ENCODE peak calls at places on chromosome 22, in six cellular contexts. One of them, this sample, is unnamed.

GRCh38 chr22:43636086-43636485 is 176.0 kb downstream of the EFCAB6 start:
- DNase-seq in GM10248: no peak
- DNase-seq in ascending aorta: no peak
- DNase-seq in stimulated activated CD8-positive, alpha-beta memory T cell treated with anti-CD3 and anti-CD28 coated beads, Interleukin-15, amount 100 ng/mL, for 1 hour: no peak
- DNase-seq in mesendoderm: no peak
- DNase-seq in esophagus muscularis mucosa: peak; percentile 53
- DNase-seq in this sample: no peak

GRCh38 chr22:21712751-21713427 is 22.7 kb downstream of the YPEL1 start:
- DNase-seq in esophagus muscularis mucosa: no peak
- DNase-seq in ascending aorta: no peak
- DNase-seq in stimulated activated CD8-positive, alpha-beta memory T cell treated with anti-CD3 and anti-CD28 coated beads, Interleukin-15, amount 100 ng/mL, for 1 hour: peak; percentile 24
- DNase-seq in mesendoderm: peak; percentile 89
- DNase-seq in GM10248: peak; percentile 80
- DNase-seq in this sample: peak; percentile 47

GRCh38 chr22:40324468-40325305 is 21.6 kb upstream of the ADSL start:
- DNase-seq in GM10248: no peak
- DNase-seq in ascending aorta: no peak
- DNase-seq in mesendoderm: no peak
- DNase-seq in esophagus muscularis mucosa: no peak
- DNase-seq in stimulated activated CD8-positive, alpha-beta memory T cell treated with anti-CD3 and anti-CD28 coated beads, Interleukin-15, amount 100 ng/mL, for 1 hour: no peak
- DNase-seq in this sample: no peak

GRCh38 chr22:30198152-30198845 is 48.3 kb downstream of the LIF start:
- DNase-seq in mesendoderm: no peak
- DNase-seq in ascending aorta: no peak
- DNase-seq in esophagus muscularis mucosa: no peak
- DNase-seq in GM10248: no peak
- DNase-seq in stimulated activated CD8-positive, alpha-beta memory T cell treated with anti-CD3 and anti-CD28 coated beads, Interleukin-15, amount 100 ng/mL, for 1 hour: no peak
- DNase-seq in this sample: no peak

GRCh38 chr22:44887941-44888366 is 121.9 kb downstream of the PHF21B start:
- DNase-seq in stimulated activated CD8-positive, alpha-beta memory T cell treated with anti-CD3 and anti-CD28 coated beads, Interleukin-15, amount 100 ng/mL, for 1 hour: no peak
- DNase-seq in mesendoderm: no peak
- DNase-seq in GM10248: no peak
- DNase-seq in ascending aorta: no peak
- DNase-seq in esophagus muscularis mucosa: no peak
- DNase-seq in this sample: no peak

GRCh38 chr22:46737976-46738641 is at the start of gene CERK:
- DNase-seq in GM10248: peak; percentile 84
- DNase-seq in esophagus muscularis mucosa: peak; percentile 94
- DNase-seq in stimulated activated CD8-positive, alpha-beta memory T cell treated with anti-CD3 and anti-CD28 coated beads, Interleukin-15, amount 100 ng/mL, for 1 hour: no peak
- DNase-seq in ascending aorta: no peak
- DNase-seq in mesendoderm: peak; percentile 69
- DNase-seq in this sample: no peak

GRCh38 chr22:27755521-27756211 is 45.9 kb downstream of the MN1 start:
- DNase-seq in GM10248: no peak
- DNase-seq in mesendoderm: no peak
- DNase-seq in esophagus muscularis mucosa: no peak
- DNase-seq in ascending aorta: no peak
- DNase-seq in stimulated activated CD8-positive, alpha-beta memory T cell treated with anti-CD3 and anti-CD28 coated beads, Interleukin-15, amount 100 ng/mL, for 1 hour: no peak
- DNase-seq in this sample: no peak

GRCh38 chr22:46833228-46833627 is 70.8 kb downstream of the TBC1D22A start:
- DNase-seq in ascending aorta: no peak
- DNase-seq in esophagus muscularis mucosa: no peak
- DNase-seq in mesendoderm: peak; percentile 90
- DNase-seq in GM10248: no peak
- DNase-seq in stimulated activated CD8-positive, alpha-beta memory T cell treated with anti-CD3 and anti-CD28 coated beads, Interleukin-15, amount 100 ng/mL, for 1 hour: no peak
- DNase-seq in this sample: peak; percentile 66

GRCh38 chr22:22940961-22941605 is 53.5 kb downstream of the IGLL5 start:
- DNase-seq in GM10248: no peak
- DNase-seq in mesendoderm: no peak
- DNase-seq in stimulated activated CD8-positive, alpha-beta memory T cell treated with anti-CD3 and anti-CD28 coated beads, Interleukin-15, amount 100 ng/mL, for 1 hour: no peak
- DNase-seq in ascending aorta: peak; percentile 2
- DNase-seq in esophagus muscularis mucosa: no peak
- DNase-seq in this sample: no peak

GRCh38 chr22:46229701-46230100 is 20.4 kb downstream of the CDPF1 start:
- DNase-seq in ascending aorta: no peak
- DNase-seq in mesendoderm: no peak
- DNase-seq in GM10248: no peak
- DNase-seq in stimulated activated CD8-positive, alpha-beta memory T cell treated with anti-CD3 and anti-CD28 coated beads, Interleukin-15, amount 100 ng/mL, for 1 hour: no peak
- DNase-seq in esophagus muscularis mucosa: no peak
- DNase-seq in this sample: peak; percentile 92

GRCh38 chr22:46063861-46064235 is 86.5 kb upstream of the PPARA start:
- DNase-seq in esophagus muscularis mucosa: no peak
- DNase-seq in stimulated activated CD8-positive, alpha-beta memory T cell treated with anti-CD3 and anti-CD28 coated beads, Interleukin-15, amount 100 ng/mL, for 1 hour: no peak
- DNase-seq in GM10248: no peak
- DNase-seq in ascending aorta: peak; percentile 8
- DNase-seq in mesendoderm: no peak
- DNase-seq in this sample: no peak

GRCh38 chr22:46238541-46238940 is 11.6 kb downstream of the CDPF1 start:
- DNase-seq in ascending aorta: no peak
- DNase-seq in stimulated activated CD8-positive, alpha-beta memory T cell treated with anti-CD3 and anti-CD28 coated beads, Interleukin-15, amount 100 ng/mL, for 1 hour: no peak
- DNase-seq in esophagus muscularis mucosa: no peak
- DNase-seq in mesendoderm: no peak
- DNase-seq in GM10248: no peak
- DNase-seq in this sample: no peak

GRCh38 chr22:24822471-24822870 is 16.5 kb downstream of the SGSM1 start:
- DNase-seq in ascending aorta: no peak
- DNase-seq in stimulated activated CD8-positive, alpha-beta memory T cell treated with anti-CD3 and anti-CD28 coated beads, Interleukin-15, amount 100 ng/mL, for 1 hour: no peak
- DNase-seq in mesendoderm: no peak
- DNase-seq in esophagus muscularis mucosa: no peak
- DNase-seq in GM10248: no peak
- DNase-seq in this sample: no peak

GRCh38 chr22:28128827-28129226 is 209.8 kb upstream of the PITPNB start:
- DNase-seq in esophagus muscularis mucosa: no peak
- DNase-seq in ascending aorta: no peak
- DNase-seq in GM10248: no peak
- DNase-seq in mesendoderm: no peak
- DNase-seq in stimulated activated CD8-positive, alpha-beta memory T cell treated with anti-CD3 and anti-CD28 coated beads, Interleukin-15, amount 100 ng/mL, for 1 hour: no peak
- DNase-seq in this sample: no peak